ENCODE peak calls at places on chromosomes 3 and 15, in four cellular contexts. R is thyroid gland, P is esophagus squamous epithelium, O is A549. T is an unnamed sample.

GRCh38 chr3:37943631-37944242 is 46.8 kb upstream of the VILL start:
- DNase-seq in R (no peak), O (no peak), P (no peak), T (no peak)

GRCh38 chr15:61830536-61831330 is 229.5 kb downstream of the VPS13C start:
- DNase-seq in O (no peak), R (no peak), P (no peak), T (no peak)

GRCh38 chr15:42591238-42591936 is 16.0 kb downstream of the STARD9 start:
- DNase-seq in P (no peak), O (peak), R (no peak), T (no peak)

GRCh38 chr3:146471012-146471411 is 1.7 kb upstream of the PLSCR2 start:
- DNase-seq in O (no peak), P (no peak), R (no peak), T (no peak)

GRCh38 chr3:46460051-46460450 is 4.7 kb downstream of the LTF start:
- DNase-seq in O (no peak), R (no peak), P (no peak), T (no peak)

GRCh38 chr3:171809513-171810277 is 588 bp downstream of the PLD1 start:
- DNase-seq in P (no peak), R (no peak), O (peak), T (peak)

GRCh38 chr3:117786339-117786738 is 1076.8 kb downstream of the TUSC7 start:
- DNase-seq in O (no peak), P (no peak), R (no peak), T (no peak)

GRCh38 chr3:183265157-183265642 is 12.1 kb downstream of the B3GNT5 start:
- DNase-seq in P (no peak), R (peak), O (no peak), T (no peak)

GRCh38 chr3:100040846-100041245 is 73.5 kb downstream of the FILIP1L start:
- DNase-seq in P (no peak), O (no peak), R (no peak), T (no peak)

GRCh38 chr3:188034989-188035388 is 119.0 kb upstream of the LPP start:
- DNase-seq in R (no peak), P (no peak), O (no peak), T (no peak)

GRCh38 chr15:97490429-97490828 is 470.1 kb upstream of the ARRDC4 start:
- DNase-seq in R (no peak), O (no peak), P (no peak), T (no peak)

GRCh38 chr15:65406402-65407000 is 16.2 kb downstream of the IGDCC4 start:
- DNase-seq in O (no peak), R (no peak), P (no peak), T (no peak)

GRCh38 chr3:150371741-150372254 is 36.3 kb upstream of the TSC22D2 start:
- DNase-seq in P (no peak), O (peak), R (peak), T (peak)

GRCh38 chr3:150370982-150371381 is 37.1 kb upstream of the TSC22D2 start:
- DNase-seq in O (no peak), R (no peak), P (no peak), T (no peak)

GRCh38 chr3:150367771-150368170 is 40.3 kb upstream of the TSC22D2 start:
- DNase-seq in P (no peak), R (no peak), O (no peak), T (no peak)

GRCh38 chr3:150372320-150373118 is 35.6 kb upstream of the TSC22D2 start:
- DNase-seq in R (no peak), O (peak), P (no peak), T (no peak)

DNA sequence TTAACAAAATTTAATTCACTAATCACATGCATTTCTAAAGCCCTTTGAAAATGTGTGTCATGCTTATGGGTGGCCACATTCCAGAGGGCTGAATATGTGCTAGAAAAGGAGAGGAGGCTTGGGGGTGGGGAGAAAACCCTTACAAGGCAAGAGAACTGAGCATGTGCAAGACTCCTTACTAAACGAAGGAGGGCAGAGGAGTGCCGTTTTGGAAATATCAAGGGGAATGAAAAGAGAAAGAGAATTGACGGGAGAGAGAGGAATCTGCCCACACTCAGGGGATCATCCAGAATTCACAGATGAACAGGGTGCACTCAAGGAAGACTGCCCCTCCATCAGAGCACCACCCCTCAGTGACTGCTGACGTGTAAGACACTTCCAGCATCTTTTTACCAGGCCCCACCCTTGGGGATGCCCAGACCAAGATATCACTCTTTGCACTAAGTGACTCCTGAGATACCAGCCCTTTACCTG is 37.9 kb upstream of the TSC22D2 start:
- DNase-seq in O (peak), R (peak), P (no peak), T (peak)
- TF ChIP-seq CTCF in O (no peak), R (no peak), P (no peak), T (peak)

GRCh38 chr3:50321146-50321843 is 1.2 kb downstream of the HYAL2 start:
- DNase-seq in O (peak), R (peak), P (peak), T (peak)
- TF ChIP-seq POLR2A in O (peak), R (peak), P (no peak), T (peak)

GRCh38 chr3:128572644-128573105 is 77.9 kb downstream of the RPN1 start:
- DNase-seq in P (no peak), O (peak), R (no peak), T (no peak)
- TF ChIP-seq CTCF in P (no peak), O (no peak), R (no peak), T (no peak)

DNA sequence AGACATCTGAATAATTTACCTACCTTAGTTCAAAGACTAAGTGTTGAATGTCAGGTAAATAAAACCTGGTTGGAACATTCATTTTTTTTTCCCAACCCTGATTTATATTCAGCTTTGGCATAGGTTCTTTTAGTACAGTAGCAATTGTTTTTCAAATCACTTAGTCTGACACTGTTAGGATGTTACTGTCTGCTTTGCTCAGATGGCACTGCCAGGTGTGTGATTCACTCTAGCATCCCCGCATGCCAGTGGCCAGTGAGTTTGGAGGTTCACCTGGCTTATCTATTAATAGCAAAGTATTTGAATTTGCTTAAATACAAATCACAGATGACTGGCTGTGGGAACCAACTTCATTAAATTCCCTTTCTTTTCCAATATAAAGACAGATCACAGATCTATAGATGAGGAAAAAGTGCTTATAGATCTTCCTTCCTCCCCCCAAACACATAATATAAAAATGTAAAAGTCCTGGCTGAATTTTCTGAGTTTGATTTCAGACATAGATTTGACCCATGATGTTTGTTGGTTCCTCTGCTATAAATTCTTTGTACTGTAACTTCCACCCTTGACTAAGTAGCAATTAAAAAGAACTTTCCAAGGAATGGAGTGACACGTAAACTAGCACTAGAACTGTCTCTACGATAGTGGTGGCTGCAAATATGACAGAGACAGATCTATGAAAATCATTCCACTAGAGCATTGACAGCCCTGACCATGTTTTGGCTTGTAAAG is 3.9 kb downstream of the THBS1 start:
- DNase-seq in O (no peak), P (no peak), R (no peak), T (no peak)
- TF ChIP-seq POLR2A in O (no peak), P (no peak), R (no peak), T (no peak)

DNA sequence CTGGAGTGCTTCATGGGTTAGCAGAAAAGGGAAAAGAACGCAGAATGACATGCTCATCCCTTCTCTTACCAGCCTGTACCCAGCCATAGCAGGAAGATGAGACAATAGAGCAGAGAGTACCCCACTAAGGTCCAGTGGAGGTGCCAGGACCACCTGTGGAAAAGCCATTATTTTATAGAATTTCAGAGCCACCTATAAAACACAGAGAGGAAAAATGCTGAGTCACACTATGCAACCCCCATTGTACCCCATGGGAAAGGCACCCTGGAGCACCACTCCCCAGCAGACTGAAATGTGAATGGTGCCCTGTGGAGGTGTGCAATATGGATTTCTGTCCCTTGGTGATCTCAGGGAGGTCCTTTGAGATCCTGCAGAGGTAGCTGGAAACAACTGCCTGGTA is 97.2 kb downstream of the HES1 start:
- DNase-seq in R (no peak), O (no peak), P (no peak), T (no peak)
- TF ChIP-seq CTCF in R (no peak), O (no peak), P (no peak), T (no peak)